ENCODE peak calls at places on chromosomes 16 and 17, in nine cellular contexts. T, D, S, Z, B, F, O, M and L are unnamed samples.

GRCh38 chr17:28547623-28548416 is 4.6 kb downstream of the UNC119 start:
- DNase-seq in B (peak), S (peak), F (peak), M (peak), Z (peak), O (no peak), D (peak), T (peak), L (peak)

GRCh38 chr17:45955326-45955725 is 43.7 kb upstream of the STH start:
- DNase-seq in Z (no peak), O (no peak), B (no peak), F (no peak), S (no peak), T (no peak), M (no peak), D (no peak), L (no peak)

GRCh38 chr16:12685806-12686205 is 117.9 kb downstream of the CPPED1 start:
- DNase-seq in S (no peak), F (no peak), D (no peak), Z (no peak), T (peak), M (no peak), O (no peak), B (no peak), L (no peak)

GRCh38 chr16:15777533-15778203 is 79.2 kb downstream of the MYH11 start:
- DNase-seq in T (peak), O (peak), D (no peak), Z (no peak), M (peak), S (no peak), B (no peak), F (peak), L (no peak)

GRCh38 chr16:48232459-48233040 is 11.6 kb upstream of the LONP2 start:
- DNase-seq in S (no peak), O (no peak), F (peak), D (no peak), Z (no peak), B (no peak), M (no peak), T (no peak), L (no peak)

GRCh38 chr16:29663020-29663828 is at the start of gene SPN:
- DNase-seq in F (no peak), B (no peak), Z (no peak), O (no peak), M (peak), D (no peak), S (no peak), T (no peak), L (no peak)

GRCh38 chr17:1709971-1710806 is at the start of gene TLCD2:
- DNase-seq in S (no peak), Z (peak), F (peak), B (peak), O (no peak), T (peak), M (no peak), D (no peak), L (no peak)

GRCh38 chr17:82297280-82297803 is 20.1 kb downstream of the CD7 start:
- DNase-seq in D (peak), O (no peak), F (peak), B (peak), T (peak), M (peak), Z (peak), S (peak), L (peak)

GRCh38 chr17:4901648-4902344 is 1.1 kb downstream of the CHRNE start:
- DNase-seq in O (no peak), Z (peak), F (peak), D (no peak), M (no peak), B (peak), T (peak), S (peak), L (no peak)

GRCh38 chr16:52740333-52740732 is 193.4 kb upstream of the TOX3 start:
- DNase-seq in M (no peak), O (no peak), Z (no peak), D (no peak), B (no peak), S (no peak), F (no peak), T (no peak), L (no peak)

GRCh38 chr17:7626307-7626706 is 1.3 kb downstream of the SAT2 start:
- DNase-seq in Z (no peak), O (no peak), D (no peak), M (no peak), S (no peak), F (no peak), T (peak), B (no peak), L (no peak)

GRCh38 chr17:59696682-59697277 is 10.4 kb downstream of the PTRH2 start:
- DNase-seq in B (no peak), Z (no peak), S (no peak), F (no peak), O (no peak), T (no peak), M (no peak), D (no peak), L (no peak)

GRCh38 chr17:82372063-82372590 is 562 bp downstream of the UTS2R start:
- DNase-seq in T (no peak), S (no peak), O (no peak), B (no peak), Z (no peak), M (no peak), D (no peak), F (no peak), L (no peak)

DNA sequence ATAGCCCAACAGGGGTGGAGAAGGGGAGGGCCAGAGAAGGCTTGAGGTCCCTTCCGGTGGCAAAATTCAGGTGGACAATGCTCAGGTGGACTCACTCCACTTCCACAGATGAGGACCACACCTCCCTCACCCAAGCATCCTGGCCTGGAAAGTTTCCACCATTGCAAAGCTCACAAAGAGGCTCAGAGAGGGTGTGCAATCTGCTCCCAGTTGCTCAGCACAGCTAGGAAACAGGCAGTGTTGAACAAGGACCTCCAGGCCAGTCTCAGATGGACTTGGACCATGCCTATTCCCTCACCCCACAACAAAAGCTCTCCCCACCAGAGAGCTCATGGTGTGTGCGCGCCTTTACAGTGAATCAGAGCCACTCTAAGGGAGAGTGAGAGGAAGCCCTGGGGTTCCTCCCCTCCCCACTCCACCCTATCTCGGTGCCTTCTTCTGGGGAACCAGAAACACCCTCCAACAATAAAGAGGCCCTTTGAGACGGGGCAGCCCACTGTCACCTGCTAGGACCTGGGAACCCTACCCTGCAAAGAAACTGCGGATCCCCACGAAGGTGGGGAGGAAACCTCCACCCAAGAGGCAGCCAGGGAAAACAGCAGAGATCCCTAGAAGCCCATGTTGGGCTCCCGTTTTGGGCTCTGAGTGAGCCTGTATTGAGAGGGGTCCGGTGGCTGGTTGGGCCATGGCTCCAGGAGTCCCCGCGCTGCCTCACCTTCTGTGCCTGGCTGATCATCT is 1.6 kb downstream of the FAM83G start:
- DNase-seq in F (peak), M (no peak), B (no peak), O (no peak), T (no peak), D (no peak), S (no peak), Z (no peak), L (peak)
- H3K27ac ChIP-seq in F (no peak), M (no peak), B (no peak), O (peak), T (no peak), D (no peak), S (no peak), Z (no peak), L (no peak)

GRCh38 chr16:30843501-30843900 is 50.4 kb downstream of the BCL7C start:
- DNase-seq in Z (no peak), S (no peak), D (no peak), B (no peak), T (no peak), O (no peak), F (no peak), M (no peak), L (no peak)

GRCh38 chr16:30850246-30850645 is 43.6 kb downstream of the BCL7C start:
- DNase-seq in F (no peak), T (no peak), M (no peak), D (no peak), B (no peak), O (no peak), Z (no peak), S (no peak), L (no peak)

GRCh38 chr16:30844346-30844670 is 49.6 kb downstream of the BCL7C start:
- DNase-seq in S (no peak), B (no peak), F (no peak), O (no peak), M (no peak), T (no peak), Z (no peak), D (no peak), L (no peak)

GRCh38 chr16:30844671-30845449 is 49.0 kb downstream of the BCL7C start:
- DNase-seq in F (peak), Z (peak), O (peak), B (no peak), S (no peak), D (no peak), M (peak), T (peak), L (peak)

DNA sequence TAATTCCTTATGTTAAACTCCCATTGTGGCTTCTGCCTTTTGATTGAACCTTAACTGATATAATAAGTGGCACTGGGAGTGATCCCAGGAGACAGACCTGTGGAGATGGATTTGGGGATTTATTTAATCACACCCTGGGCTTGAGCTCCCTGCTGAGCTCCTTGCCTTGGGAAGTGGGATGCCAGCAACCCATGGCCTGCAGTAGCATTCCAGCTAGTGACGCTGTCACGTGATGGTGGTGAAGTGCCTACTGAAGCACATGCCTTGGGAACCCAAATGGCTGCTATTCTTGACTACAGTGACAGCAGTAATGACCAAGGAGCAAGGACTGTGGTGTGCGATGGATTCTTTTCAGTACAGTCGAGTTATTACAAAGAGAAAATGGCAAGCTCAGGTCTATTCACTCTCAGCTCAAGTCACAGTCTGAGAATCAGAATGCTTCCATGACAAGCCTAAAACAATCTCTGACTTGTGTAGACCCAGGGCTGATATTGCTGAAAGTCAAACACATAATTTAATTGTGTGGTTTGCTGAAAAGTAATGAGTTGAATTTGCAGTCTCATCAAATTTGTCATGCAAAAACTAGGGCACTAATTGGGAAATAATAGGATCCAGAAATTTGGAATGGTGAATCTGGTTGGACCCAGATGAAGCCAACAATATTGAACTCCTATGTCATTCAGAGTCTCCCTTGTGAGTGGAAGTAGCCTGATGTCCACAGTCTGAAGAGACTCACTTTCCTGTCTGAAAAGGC is 47.1 kb downstream of the BCL7C start:
- DNase-seq in S (no peak), M (no peak), Z (no peak), D (no peak), F (no peak), O (no peak), B (no peak), T (no peak), L (no peak)
- TF ChIP-seq CTCF in S (no peak), M (no peak), Z (no peak), D (no peak), F (no peak), O (no peak), B (no peak), T (no peak), L (no peak)

DNA sequence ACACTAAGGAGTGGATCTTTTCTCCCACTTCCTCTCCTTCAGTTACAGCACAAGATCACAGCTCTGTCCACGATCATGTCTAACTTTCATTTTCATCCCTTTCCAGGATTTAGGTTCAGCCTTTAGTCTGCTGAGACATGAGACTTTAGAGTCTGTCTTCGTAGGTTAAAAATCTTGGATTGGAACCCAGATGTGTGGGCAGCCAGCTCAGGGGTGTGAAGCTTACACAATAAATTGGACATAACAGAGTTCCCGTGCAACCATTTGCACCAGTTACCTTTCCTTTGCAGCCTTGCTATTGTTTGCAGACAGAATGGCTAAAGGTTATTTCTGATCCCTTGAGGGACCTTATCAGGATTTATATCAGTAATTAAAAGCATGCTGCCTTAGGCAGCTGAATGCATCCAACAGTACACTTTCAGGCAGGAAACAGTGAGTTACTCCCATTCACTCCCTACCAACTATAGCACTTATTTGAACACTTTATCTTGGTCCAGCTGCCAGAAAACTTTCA is 87.4 kb downstream of the TMEM100 start:
- DNase-seq in O (no peak), B (no peak), M (no peak), F (no peak), T (no peak), Z (no peak), D (no peak), S (no peak), L (no peak)
- H3K27ac ChIP-seq in O (no peak), B (peak), M (no peak), F (no peak), T (no peak), Z (peak), D (no peak), S (peak), L (no peak)

GRCh38 chr17:309361-309888 is 43.2 kb downstream of the RPH3AL start:
- DNase-seq in D (no peak), B (no peak), M (peak), T (no peak), S (no peak), O (no peak), Z (no peak), F (peak), L (no peak)
- TF ChIP-seq CTCF in D (peak), B (peak), M (peak), T (no peak), S (no peak), O (peak), Z (peak), F (peak), L (peak)

GRCh38 chr16:88681709-88682451 is 4.4 kb downstream of the SNAI3 start:
- DNase-seq in T (peak), B (peak), Z (peak), O (no peak), F (peak), D (peak), M (peak), S (no peak), L (peak)
- H3K27ac ChIP-seq in T (no peak), B (peak), Z (no peak), O (no peak), F (no peak), D (peak), M (no peak), S (no peak), L (peak)

GRCh38 chr16:14310519-14310991 is 239.4 kb downstream of the MRTFB start:
- DNase-seq in B (no peak), F (peak), O (no peak), Z (no peak), S (no peak), D (no peak), T (no peak), M (peak), L (no peak)
- TF ChIP-seq CTCF in B (no peak), F (no peak), O (peak), Z (no peak), S (no peak), D (no peak), T (peak), M (peak), L (no peak)